ENCODE peak calls at places on chromosomes 11 and 22, in six cellular contexts. Y, M, B, Z, L and I are unnamed samples.

GRCh38 chr11:27705873-27706820 is 5.9 kb upstream of the BDNF start:
- DNase-seq in Y (peak), L (no peak), Z (no peak), M (no peak), B (no peak), I (peak)

GRCh38 chr22:49883294-49883640 is 29.6 kb downstream of the ZBED4 start:
- DNase-seq in Z (no peak), Y (no peak), B (no peak), M (no peak), L (no peak), I (no peak)

GRCh38 chr22:28297504-28297903 is 378.4 kb upstream of the PITPNB start:
- DNase-seq in Z (no peak), L (no peak), B (no peak), Y (no peak), M (no peak), I (no peak)

GRCh38 chr22:29813563-29813962 is 24.5 kb downstream of the ASCC2 start:
- DNase-seq in M (no peak), L (no peak), Y (no peak), Z (no peak), B (no peak), I (no peak)

GRCh38 chr22:29744902-29745301 is 21.9 kb downstream of the ZMAT5 start:
- DNase-seq in Z (no peak), M (no peak), B (no peak), L (no peak), Y (peak), I (peak)

GRCh38 chr11:69384548-69385465 is 90.9 kb downstream of the MYEOV start:
- DNase-seq in M (peak), Z (no peak), Y (no peak), B (no peak), L (no peak), I (no peak)

GRCh38 chr22:18050065-18050464 is 25.7 kb upstream of the MICAL3 start:
- DNase-seq in Z (no peak), B (no peak), M (no peak), L (no peak), Y (no peak), I (no peak)

GRCh38 chr22:17844150-17844549 is 69.9 kb upstream of the BID start:
- DNase-seq in Y (no peak), L (no peak), M (no peak), Z (no peak), B (no peak), I (no peak)

GRCh38 chr22:35059632-35060031 is 6.3 kb upstream of the ISX start:
- DNase-seq in Y (no peak), B (no peak), Z (no peak), L (no peak), M (no peak), I (no peak)

GRCh38 chr11:32315121-32315520 is 120.2 kb downstream of the WT1 start:
- DNase-seq in B (no peak), M (no peak), L (no peak), Y (no peak), Z (no peak), I (no peak)

GRCh38 chr11:38835986-38836385 is 2237.9 kb upstream of the RAG2 start:
- DNase-seq in L (no peak), Y (no peak), Z (no peak), B (no peak), M (no peak), I (peak)

GRCh38 chr11:78161937-78162336 is 22.5 kb upstream of the ALG8 start:
- DNase-seq in B (no peak), M (peak), Z (no peak), L (no peak), Y (no peak), I (no peak)

GRCh38 chr11:45073575-45074225 is 72.7 kb upstream of the PRDM11 start:
- DNase-seq in Y (no peak), M (no peak), L (peak), B (no peak), Z (no peak), I (no peak)